ENCODE peak calls at places on chromosomes 11 and 22, in four cellular contexts. E, M, R and U are unnamed samples.
A peak's percentile ranks its signal among the peaks of the same experiment; 100 is the strongest.

GRCh38 chr11:121337740-121338272 is 45.2 kb downstream of the SC5D start:
- DNase-seq in E (no peak), M (no peak), R (no peak), U (no peak)

GRCh38 chr11:97965849-97966646 is 1054.7 kb upstream of the CNTN5 start:
- DNase-seq in E (peak; percentile 69), M (no peak), R (no peak), U (no peak)

GRCh38 chr22:37994049-37994448 is 9.7 kb upstream of the SOX10 start:
- DNase-seq in E (no peak), M (no peak), R (no peak), U (no peak)

GRCh38 chr11:1936072-1936780 is 10.9 kb upstream of the MRPL23 start:
- DNase-seq in E (no peak), M (no peak), R (no peak), U (peak; percentile 29)

GRCh38 chr22:33871935-33872334 is 48.3 kb downstream of the LARGE1 start:
- DNase-seq in E (no peak), M (no peak), R (no peak), U (no peak)

GRCh38 chr11:113781682-113782081 is 2.1 kb downstream of the CLDN25 start:
- DNase-seq in E (no peak), M (no peak), R (peak; percentile 30), U (peak; percentile 34)

GRCh38 chr22:46414704-46415103 is 79.2 kb downstream of the TRMU start:
- DNase-seq in E (no peak), M (no peak), R (no peak), U (no peak)

GRCh38 chr11:124760205-124760652 is 1.9 kb downstream of the ESAM start:
- DNase-seq in E (no peak), M (no peak), R (peak; percentile 51), U (no peak)

GRCh38 chr11:47946682-47947575 is 33.4 kb upstream of the PTPRJ start:
- DNase-seq in E (peak; percentile 80), M (peak; percentile 21), R (no peak), U (no peak)

GRCh38 chr11:46594785-46595184 is 962 bp upstream of the AMBRA1 start:
- DNase-seq in E (no peak), M (no peak), R (no peak), U (no peak)

GRCh38 chr22:27207907-27208306 is 550.5 kb downstream of the MIAT start:
- DNase-seq in E (no peak), M (no peak), R (no peak), U (no peak)

GRCh38 chr11:11620251-11620965 is 1.4 kb downstream of the GALNT18 start:
- DNase-seq in E (no peak), M (peak; percentile 46), R (peak; percentile 48), U (peak; percentile 44)

GRCh38 chr22:24191893-24192292 is 10.6 kb downstream of the SUSD2 start:
- DNase-seq in E (no peak), M (no peak), R (no peak), U (no peak)

GRCh38 chr11:75797116-75797515 is 17.9 kb upstream of the UVRAG start:
- DNase-seq in E (no peak), M (no peak), R (no peak), U (no peak)

GRCh38 chr11:12860827-12861226 is 148.3 kb upstream of the RASSF10 start:
- DNase-seq in E (no peak), M (no peak), R (no peak), U (no peak)

GRCh38 chr11:27699242-27699925 is 871 bp downstream of the BDNF start:
- DNase-seq in E (no peak), M (peak; percentile 20), R (peak; percentile 47), U (no peak)

GRCh38 chr11:131465746-131466145 is 95.3 kb downstream of the NTM start:
- DNase-seq in E (no peak), M (peak; percentile 16), R (peak; percentile 80), U (peak; percentile 54)

DNA sequence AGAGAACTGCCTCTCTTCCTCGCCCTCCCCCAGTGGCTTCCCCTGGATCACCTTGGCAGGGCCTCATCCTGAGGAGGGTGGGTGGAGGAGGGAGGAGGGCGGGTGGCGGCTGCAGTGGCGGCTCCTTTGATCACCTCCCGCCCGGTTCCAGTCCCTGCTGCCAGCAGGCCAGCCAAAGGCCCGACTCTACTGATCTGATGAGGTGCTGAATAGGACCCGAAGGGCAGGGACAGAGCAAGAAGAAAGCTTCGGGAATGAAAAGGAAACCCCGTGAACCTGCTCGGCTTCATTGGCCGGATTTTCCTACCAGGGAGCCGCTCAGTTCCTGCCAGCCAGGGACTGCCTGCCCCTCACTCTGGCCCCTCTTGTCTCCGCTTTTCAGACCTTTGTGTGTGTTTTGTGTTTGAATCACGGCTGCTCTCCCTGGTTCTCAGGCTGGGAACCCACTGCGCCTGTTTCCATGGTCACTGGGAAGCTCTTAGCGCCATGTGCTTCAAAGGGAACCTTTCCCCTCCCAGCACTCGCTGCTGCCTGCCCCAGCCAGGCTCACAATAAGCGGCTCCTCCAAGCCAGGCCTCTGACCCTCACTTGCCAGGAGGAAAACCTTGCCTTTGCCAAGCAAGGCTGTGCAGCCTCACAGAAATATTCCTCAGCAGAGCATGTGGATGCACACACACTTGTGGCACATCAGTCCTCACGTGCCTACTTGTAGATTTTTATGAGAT is 56.8 kb downstream of the C22orf31 start:
- DNase-seq in E (no peak), M (no peak), R (peak; percentile 88), U (peak; percentile 76)
- H3K4me3 ChIP-seq in E (no peak overlapping the region), M (no peak overlapping the region), R (peak overlapping the region; percentile 3), U (no peak overlapping the region)

DNA sequence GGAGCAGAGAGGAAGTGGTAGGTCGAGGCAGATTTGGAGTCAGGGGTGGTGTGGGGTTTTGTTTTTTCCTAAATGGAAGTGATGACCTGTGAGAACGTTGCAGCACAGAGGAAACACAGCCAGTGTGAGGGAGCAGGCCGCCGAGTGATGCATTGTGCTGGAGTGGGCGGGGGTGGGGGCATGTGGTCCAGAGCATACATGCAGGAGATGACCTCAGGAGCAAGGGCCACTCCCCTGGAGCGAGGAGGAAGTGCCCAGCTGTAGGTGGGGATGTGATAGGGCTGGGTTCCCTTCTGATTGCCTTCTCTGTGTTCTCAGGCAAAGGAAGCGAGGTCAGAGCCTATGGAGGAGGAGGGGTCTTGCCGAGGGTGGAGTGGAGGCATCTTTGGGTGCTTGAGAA is 81.4 kb downstream of the PPP6R3 start:
- DNase-seq in E (no peak), M (no peak), R (no peak), U (no peak)
- H3K36me3 ChIP-seq in E (peaks cover 6% of the 10 kb centered on the region), M (peaks cover 65% of the 10 kb centered on the region), R (peaks cover 19% of the 10 kb centered on the region), U (peaks cover 8% of the 10 kb centered on the region)

GRCh38 chr22:17980638-17981051 is 43.7 kb downstream of the MICAL3 start:
- DNase-seq in E (no peak), M (peak; percentile 75), R (peak; percentile 53), U (peak; percentile 58)
- H3K4me3 ChIP-seq in E (no peak overlapping the region), M (peak overlapping the region; percentile 31), R (no peak overlapping the region), U (no peak overlapping the region)

GRCh38 chr11:33094157-33094556 is 54.8 kb downstream of the TCP11L1 start:
- DNase-seq in E (no peak), M (no peak), R (no peak), U (no peak)
- H3K36me3 ChIP-seq in E (peaks cover 1% of the 10 kb centered on the region), M (peaks cover 37% of the 10 kb centered on the region), R (peaks cover 45% of the 10 kb centered on the region), U (no peaks in the 10 kb centered on the region)

GRCh38 chr22:30439836-30440235 is 14.3 kb downstream of the MTFP1 start:
- DNase-seq in E (no peak), M (no peak), R (no peak), U (no peak)
- H3K4me3 ChIP-seq in E (no peak overlapping the region), M (no peak overlapping the region), R (no peak overlapping the region), U (no peak overlapping the region)

DNA sequence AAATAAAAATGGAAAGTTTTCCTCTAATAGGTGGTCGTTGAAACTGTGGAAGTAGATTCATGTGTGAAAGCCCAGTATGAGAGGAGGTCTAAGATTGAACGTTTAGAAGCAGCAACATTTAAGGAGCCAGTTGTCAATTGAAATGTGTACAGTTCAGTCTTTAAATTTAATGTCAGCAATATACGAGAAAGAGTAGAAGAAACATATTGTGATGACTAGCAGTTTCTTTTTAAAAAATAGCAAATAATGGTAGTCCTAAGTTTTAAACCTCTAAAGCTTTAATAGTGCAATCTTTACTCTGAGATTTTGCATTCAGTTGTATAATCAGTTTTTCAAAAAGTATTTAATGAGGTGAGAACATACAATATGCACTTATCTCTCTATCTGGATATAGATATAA is 44.9 kb downstream of the TMEM135 start:
- DNase-seq in E (no peak), M (no peak), R (no peak), U (no peak)
- H3K36me3 ChIP-seq in E (no peaks in the 10 kb centered on the region), M (no peaks in the 10 kb centered on the region), R (peaks cover 3% of the 10 kb centered on the region), U (peaks cover 2% of the 10 kb centered on the region)

DNA sequence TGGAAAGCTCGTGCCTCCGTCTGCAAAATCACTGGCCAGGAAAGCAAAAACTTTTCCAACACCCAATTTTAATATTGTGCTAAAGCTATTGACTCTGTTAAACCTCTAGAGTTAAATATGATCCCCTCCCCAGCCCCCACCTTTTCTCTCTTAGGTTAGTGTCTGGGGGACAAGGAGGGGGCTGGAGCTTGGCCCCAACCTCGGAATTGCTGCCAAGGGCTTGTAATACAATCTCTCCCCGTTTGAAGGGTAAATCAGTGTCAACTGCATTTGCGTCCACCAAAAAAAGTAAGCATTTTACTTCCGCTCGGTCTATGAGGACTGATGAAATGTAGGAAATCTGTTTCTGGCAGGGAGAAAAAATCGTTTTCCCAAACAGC is at the start of gene GAS2:
- DNase-seq in E (no peak), M (no peak), R (no peak), U (no peak)
- H3K4me3 ChIP-seq in E (no peak within 1 kb of the TSS), M (peak within 1 kb of the TSS; percentile 59), R (peak within 1 kb of the TSS; percentile 38), U (peak within 1 kb of the TSS; percentile 63)

DNA sequence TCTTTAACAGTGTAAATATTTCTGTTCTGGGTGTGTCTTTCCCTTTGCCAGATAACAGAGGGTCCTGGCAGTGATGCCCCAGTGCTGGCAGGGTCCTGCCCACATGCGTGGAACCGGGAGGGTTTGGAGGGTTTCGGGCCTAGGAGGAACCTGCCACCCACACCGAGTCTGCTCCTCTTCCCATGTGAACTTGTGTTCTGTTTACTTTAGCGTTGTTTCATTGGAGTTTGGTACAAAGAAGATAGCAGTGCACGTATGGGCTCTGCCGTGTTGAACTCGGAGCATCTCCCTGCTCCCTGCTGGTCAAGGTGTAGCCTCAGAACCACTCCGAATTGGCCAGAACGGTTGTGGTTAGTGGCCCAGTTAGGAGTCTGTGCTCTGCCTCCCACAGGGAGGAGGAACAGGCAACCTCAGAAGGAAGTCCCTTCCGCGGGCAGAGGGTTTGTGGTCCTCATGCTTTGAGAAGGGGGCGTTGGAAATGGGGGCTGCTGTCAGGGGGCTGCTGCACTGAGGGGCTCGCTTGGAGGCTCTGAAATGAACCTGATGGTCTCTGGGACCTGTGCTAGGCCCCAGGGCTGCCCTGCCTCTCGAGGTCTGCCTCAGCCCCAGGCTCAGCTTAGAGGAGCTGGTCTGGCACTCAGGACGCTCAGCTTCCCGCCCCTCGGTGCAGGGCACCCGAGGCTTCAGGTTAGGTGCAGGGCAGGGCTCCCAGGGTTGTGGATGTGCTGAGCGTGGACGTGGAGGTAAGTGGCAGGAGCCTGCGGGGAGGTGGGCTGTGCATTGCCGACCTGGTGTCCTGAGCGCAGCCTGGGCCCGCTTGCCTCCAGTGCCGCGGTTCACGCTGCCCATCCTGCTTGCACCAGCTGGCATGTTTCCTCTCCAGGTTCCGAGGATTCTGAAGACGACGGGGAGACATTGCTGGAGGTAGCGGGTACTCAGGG is 10.4 kb downstream of the PHRF1 start:
- DNase-seq in E (no peak), M (no peak), R (no peak), U (no peak)
- H3K36me3 ChIP-seq in E (peaks cover 25% of the 10 kb centered on the region), M (peaks cover 73% of the 10 kb centered on the region), R (peaks cover 25% of the 10 kb centered on the region), U (peaks cover 5% of the 10 kb centered on the region)